ENCODE peak calls at places on chromosomes 11 and 22, in six cellular contexts. Q, L, T, K, B and A are unnamed samples.

GRCh38 chr11:83257638-83258229 is 28.4 kb downstream of the CCDC90B start:
- DNase-seq in B (no peak), Q (peak), L (no peak), K (no peak), T (no peak), A (no peak)

GRCh38 chr11:32829680-32830412 is at the start of gene PRRG4:
- DNase-seq in K (no peak), L (no peak), T (no peak), B (no peak), Q (peak), A (peak)

GRCh38 chr11:115924744-115925567 is 420.7 kb upstream of the CADM1 start:
- DNase-seq in T (no peak), B (no peak), L (no peak), K (no peak), Q (peak), A (no peak)

GRCh38 chr11:89347071-89347470 is 144.1 kb downstream of the NOX4 start:
- DNase-seq in L (no peak), T (no peak), B (no peak), K (no peak), Q (no peak), A (no peak)

GRCh38 chr11:8209208-8209807 is 40.5 kb upstream of the RIC3 start:
- DNase-seq in L (no peak), B (no peak), T (no peak), K (no peak), Q (no peak), A (no peak)

GRCh38 chr11:46615756-46616155 is 1.3 kb downstream of the HARBI1 start:
- DNase-seq in K (no peak), L (no peak), B (no peak), T (no peak), Q (no peak), A (no peak)

GRCh38 chr11:68380786-68381622 is 68.6 kb downstream of the LRP5 start:
- DNase-seq in T (no peak), B (no peak), L (no peak), Q (no peak), K (no peak), A (no peak)

GRCh38 chr11:111941963-111942362 is 4.8 kb downstream of the DIXDC1 start:
- DNase-seq in T (no peak), L (no peak), K (no peak), B (peak), Q (peak), A (no peak)

GRCh38 chr11:117936973-117937372 is 7.8 kb upstream of the TMPRSS13 start:
- DNase-seq in L (no peak), T (no peak), Q (no peak), B (no peak), K (no peak), A (no peak)

GRCh38 chr11:45590743-45591142 is 74.7 kb downstream of the CHST1 start:
- DNase-seq in B (no peak), K (no peak), T (no peak), Q (no peak), L (no peak), A (no peak)

GRCh38 chr22:28072066-28072465 is 153.0 kb upstream of the PITPNB start:
- DNase-seq in T (no peak), L (no peak), K (no peak), B (no peak), Q (peak), A (no peak)

GRCh38 chr11:45859661-45860140 is 12.4 kb downstream of the CRY2 start:
- DNase-seq in Q (peak), T (no peak), K (no peak), L (no peak), B (peak), A (no peak)

GRCh38 chr22:44384981-44385610 is 72.3 kb upstream of the SHISAL1 start:
- DNase-seq in L (no peak), T (no peak), K (no peak), B (no peak), Q (no peak), A (no peak)

GRCh38 chr22:45525480-45525879 is 22.8 kb downstream of the FBLN1 start:
- DNase-seq in K (no peak), T (no peak), L (no peak), Q (no peak), B (no peak), A (no peak)

GRCh38 chr11:47071871-47072270 is 104.8 kb downstream of the ARFGAP2 start:
- DNase-seq in L (no peak), T (no peak), K (no peak), Q (peak), B (no peak), A (no peak)

GRCh38 chr11:123301696-123302400 is 106.8 kb upstream of the CLMP start:
- DNase-seq in K (peak), Q (peak), L (peak), B (no peak), T (peak), A (peak)

GRCh38 chr22:29342577-29343312 is 27.2 kb upstream of the RASL10A start:
- DNase-seq in L (no peak), Q (peak), T (no peak), B (peak), K (no peak), A (no peak)

GRCh38 chr11:57474017-57474750 is 13.9 kb downstream of the RTN4RL2 start:
- DNase-seq in K (no peak), Q (no peak), B (peak), T (no peak), L (no peak), A (no peak)

GRCh38 chr22:31286360-31287255 is 5.7 kb downstream of the PIK3IP1 start:
- DNase-seq in B (no peak), L (no peak), Q (no peak), T (peak), K (no peak), A (no peak)

GRCh38 chr22:37077802-37078448 is 26.4 kb downstream of the KCTD17 start:
- DNase-seq in Q (peak), K (peak), L (peak), T (peak), B (no peak), A (peak)

GRCh38 chr11:130310622-130311021 is 4.1 kb downstream of the ZBTB44 start:
- DNase-seq in B (no peak), L (no peak), K (no peak), Q (no peak), T (no peak), A (no peak)

GRCh38 chr11:27466363-27466762 is 6.2 kb downstream of the LGR4 start:
- DNase-seq in B (no peak), L (no peak), K (no peak), T (no peak), Q (peak), A (no peak)

GRCh38 chr11:132648841-132649240 is 883.5 kb downstream of the OPCML start:
- DNase-seq in T (no peak), B (no peak), K (no peak), L (no peak), Q (no peak), A (no peak)

GRCh38 chr22:40498454-40499186 is 128.2 kb downstream of the SGSM3 start:
- DNase-seq in Q (peak), B (no peak), K (no peak), T (no peak), L (no peak), A (no peak)

GRCh38 chr11:11436715-11437313 is 83.8 kb upstream of the CSNK2A3 start:
- DNase-seq in T (no peak), B (no peak), L (no peak), Q (no peak), K (no peak), A (no peak)

GRCh38 chr22:27771637-27772369 is 29.8 kb downstream of the MN1 start:
- DNase-seq in K (no peak), B (no peak), L (no peak), T (no peak), Q (no peak), A (no peak)

GRCh38 chr11:67449116-67449844 is 3.2 kb downstream of the GPR152 start:
- DNase-seq in K (no peak), B (no peak), L (no peak), T (no peak), Q (no peak), A (no peak)

GRCh38 chr11:128595221-128595620 is 7.9 kb upstream of the ETS1 start:
- DNase-seq in B (no peak), T (no peak), L (no peak), Q (no peak), K (no peak), A (no peak)

GRCh38 chr11:68093565-68093964 is 27.6 kb downstream of the CHKA start:
- DNase-seq in Q (no peak), K (no peak), L (no peak), T (no peak), B (no peak), A (no peak)

GRCh38 chr22:20089977-20090729 is 10.1 kb downstream of the DGCR8 start:
- DNase-seq in T (no peak), L (no peak), K (no peak), B (no peak), Q (no peak), A (no peak)

GRCh38 chr11:33377100-33377851 is 120.1 kb downstream of the HIPK3 start:
- DNase-seq in B (no peak), T (no peak), K (no peak), Q (no peak), L (no peak), A (no peak)

GRCh38 chr22:20553947-20554741 is 46.7 kb downstream of the MED15 start:
- DNase-seq in B (no peak), K (no peak), L (no peak), Q (no peak), T (no peak), A (no peak)

GRCh38 chr22:44493206-44493605 is 4.8 kb downstream of the RTL6 start:
- DNase-seq in L (no peak), T (no peak), Q (no peak), K (no peak), B (no peak), A (no peak)

GRCh38 chr11:112773256-112773655 is 188.0 kb upstream of the NCAM1 start:
- DNase-seq in B (no peak), Q (no peak), L (no peak), K (no peak), T (no peak), A (no peak)

GRCh38 chr22:34976474-34976873 is 89.5 kb upstream of the ISX start:
- DNase-seq in T (no peak), Q (no peak), K (no peak), L (no peak), B (no peak), A (no peak)

GRCh38 chr11:70524096-70524922 is 126.0 kb downstream of the CTTN start:
- DNase-seq in B (no peak), T (no peak), K (no peak), Q (no peak), L (no peak), A (no peak)

GRCh38 chr11:6705905-6706535 is 22.9 kb upstream of the MRPL17 start:
- DNase-seq in B (no peak), L (peak), Q (peak), K (peak), T (no peak), A (peak)

GRCh38 chr11:103844327-103845215 is 191.9 kb upstream of the DDI1 start:
- DNase-seq in T (no peak), B (no peak), Q (no peak), K (no peak), L (no peak), A (no peak)

GRCh38 chr11:18235394-18235926 is 1.1 kb downstream of the SAA4 start:
- DNase-seq in Q (no peak), K (no peak), L (no peak), B (no peak), T (no peak), A (no peak)

GRCh38 chr11:90176069-90176468 is 41.6 kb downstream of the NAALAD2 start:
- DNase-seq in T (no peak), K (no peak), Q (no peak), L (no peak), B (no peak), A (no peak)